ENCODE peak calls at places on chromosomes 16 and 17, in five cellular contexts. One of them, this sample, is unnamed.

GRCh38 chr17:39402890-39403605 is 1.6 kb upstream of the FBXL20 start:
- DNase-seq in H1: no peak
- DNase-seq in IMR-90: no peak
- DNase-seq in neuronal stem cell: no peak
- DNase-seq in mesendoderm: no peak
- DNase-seq in this sample: peak; percentile 47

GRCh38 chr16:68281368-68282063 is 17.2 kb downstream of the SLC7A6 start:
- DNase-seq in H1: no peak
- DNase-seq in IMR-90: no peak
- DNase-seq in neuronal stem cell: no peak
- DNase-seq in mesendoderm: no peak
- DNase-seq in this sample: no peak

GRCh38 chr17:72158895-72159885 is 38.4 kb downstream of the SOX9 start:
- DNase-seq in mesendoderm: no peak
- DNase-seq in neuronal stem cell: no peak
- DNase-seq in IMR-90: peak; percentile 44
- DNase-seq in H1: no peak
- DNase-seq in this sample: peak; percentile 20

GRCh38 chr16:50712568-50712914 is 19.1 kb downstream of the NOD2 start:
- DNase-seq in H1: no peak
- DNase-seq in mesendoderm: peak; percentile 72
- DNase-seq in IMR-90: peak; percentile 1
- DNase-seq in neuronal stem cell: no peak
- DNase-seq in this sample: no peak

GRCh38 chr17:39576187-39576586 is 31.5 kb downstream of the NEUROD2 start:
- DNase-seq in mesendoderm: peak; percentile 56
- DNase-seq in IMR-90: no peak
- DNase-seq in neuronal stem cell: no peak
- DNase-seq in H1: peak; percentile 61
- DNase-seq in this sample: peak; percentile 79

GRCh38 chr16:30893082-30893743 is 664 bp downstream of the BCL7C start:
- DNase-seq in neuronal stem cell: no peak
- DNase-seq in mesendoderm: no peak
- DNase-seq in IMR-90: no peak
- DNase-seq in H1: peak; percentile 68
- DNase-seq in this sample: no peak

GRCh38 chr16:17474572-17474971 is 3.8 kb upstream of the XYLT1 start:
- DNase-seq in mesendoderm: no peak
- DNase-seq in neuronal stem cell: no peak
- DNase-seq in IMR-90: no peak
- DNase-seq in H1: no peak
- DNase-seq in this sample: no peak

GRCh38 chr17:60170835-60171752 is 21.3 kb downstream of the CA4 start:
- DNase-seq in mesendoderm: no peak
- DNase-seq in H1: no peak
- DNase-seq in neuronal stem cell: no peak
- DNase-seq in IMR-90: peak; percentile 36
- DNase-seq in this sample: peak; percentile 43

GRCh38 chr17:77217136-77217535 is 76.4 kb downstream of the SEC14L1 start:
- DNase-seq in neuronal stem cell: no peak
- DNase-seq in IMR-90: no peak
- DNase-seq in H1: no peak
- DNase-seq in mesendoderm: no peak
- DNase-seq in this sample: no peak

GRCh38 chr16:30721606-30722005 is 22.6 kb downstream of the SRCAP start:
- DNase-seq in neuronal stem cell: no peak
- DNase-seq in IMR-90: peak; percentile 16
- DNase-seq in H1: no peak
- DNase-seq in mesendoderm: no peak
- DNase-seq in this sample: no peak

GRCh38 chr16:80570106-80570478 is 29.3 kb downstream of the DYNLRB2 start:
- DNase-seq in mesendoderm: no peak
- DNase-seq in IMR-90: peak; percentile 37
- DNase-seq in H1: no peak
- DNase-seq in neuronal stem cell: no peak
- DNase-seq in this sample: no peak

GRCh38 chr16:17134586-17134985 is 336.2 kb downstream of the XYLT1 start:
- DNase-seq in neuronal stem cell: no peak
- DNase-seq in mesendoderm: no peak
- DNase-seq in IMR-90: no peak
- DNase-seq in H1: no peak
- DNase-seq in this sample: no peak

GRCh38 chr16:81275064-81275532 is 36.6 kb downstream of the BCO1 start:
- DNase-seq in mesendoderm: no peak
- DNase-seq in neuronal stem cell: no peak
- DNase-seq in H1: no peak
- DNase-seq in IMR-90: no peak
- DNase-seq in this sample: no peak

GRCh38 chr17:44827863-44828262 is 2.2 kb downstream of the GJC1 start:
- DNase-seq in IMR-90: no peak
- DNase-seq in mesendoderm: no peak
- DNase-seq in neuronal stem cell: no peak
- DNase-seq in H1: no peak
- DNase-seq in this sample: no peak

GRCh38 chr16:50160495-50161164 is 7.5 kb downstream of the TENT4B start:
- DNase-seq in neuronal stem cell: no peak
- DNase-seq in H1: no peak
- DNase-seq in mesendoderm: no peak
- DNase-seq in IMR-90: peak; percentile 41
- DNase-seq in this sample: no peak

GRCh38 chr17:35345926-35346771 is 27.3 kb downstream of the SLFN11 start:
- DNase-seq in IMR-90: peak; percentile 53
- DNase-seq in mesendoderm: peak; percentile 84
- DNase-seq in H1: peak; percentile 64
- DNase-seq in neuronal stem cell: peak; percentile 15
- DNase-seq in this sample: peak; percentile 75

GRCh38 chr17:36485805-36486203 is 677 bp upstream of the ZNHIT3 start:
- DNase-seq in IMR-90: no peak
- DNase-seq in H1: no peak
- DNase-seq in mesendoderm: peak; percentile 47
- DNase-seq in neuronal stem cell: no peak
- DNase-seq in this sample: no peak

GRCh38 chr16:56630134-56630533 is 2.3 kb upstream of the MT1M start:
- DNase-seq in H1: no peak
- DNase-seq in mesendoderm: no peak
- DNase-seq in neuronal stem cell: no peak
- DNase-seq in IMR-90: no peak
- DNase-seq in this sample: no peak

GRCh38 chr16:11621920-11622651 is 35.4 kb upstream of the LITAF start:
- DNase-seq in H1: no peak
- DNase-seq in neuronal stem cell: no peak
- DNase-seq in IMR-90: no peak
- DNase-seq in mesendoderm: no peak
- DNase-seq in this sample: no peak

GRCh38 chr17:77728022-77728671 is 230.4 kb upstream of the TNRC6C start:
- DNase-seq in neuronal stem cell: no peak
- DNase-seq in mesendoderm: peak; percentile 71
- DNase-seq in IMR-90: no peak
- DNase-seq in H1: peak; percentile 41
- DNase-seq in this sample: peak; percentile 50

GRCh38 chr16:6918661-6919060 is 414.0 kb upstream of the RBFOX1 start:
- DNase-seq in H1: no peak
- DNase-seq in neuronal stem cell: no peak
- DNase-seq in mesendoderm: no peak
- DNase-seq in IMR-90: no peak
- DNase-seq in this sample: no peak

GRCh38 chr16:66391726-66392670 is 25.5 kb downstream of the CDH5 start:
- DNase-seq in H1: no peak
- DNase-seq in IMR-90: no peak
- DNase-seq in mesendoderm: no peak
- DNase-seq in neuronal stem cell: no peak
- DNase-seq in this sample: peak; percentile 20

GRCh38 chr16:58125781-58126335 is 3.3 kb downstream of the CFAP20 start:
- DNase-seq in mesendoderm: peak; percentile 26
- DNase-seq in neuronal stem cell: no peak
- DNase-seq in H1: no peak
- DNase-seq in IMR-90: no peak
- DNase-seq in this sample: no peak
- H3K4ac ChIP-seq in mesendoderm: no peak overlapping the region
- H3K4ac ChIP-seq in neuronal stem cell: no peak overlapping the region
- H3K4ac ChIP-seq in H1: no peak overlapping the region
- H3K4ac ChIP-seq in IMR-90: no peak overlapping the region
- H3K4ac ChIP-seq in this sample: no peak overlapping the region

DNA sequence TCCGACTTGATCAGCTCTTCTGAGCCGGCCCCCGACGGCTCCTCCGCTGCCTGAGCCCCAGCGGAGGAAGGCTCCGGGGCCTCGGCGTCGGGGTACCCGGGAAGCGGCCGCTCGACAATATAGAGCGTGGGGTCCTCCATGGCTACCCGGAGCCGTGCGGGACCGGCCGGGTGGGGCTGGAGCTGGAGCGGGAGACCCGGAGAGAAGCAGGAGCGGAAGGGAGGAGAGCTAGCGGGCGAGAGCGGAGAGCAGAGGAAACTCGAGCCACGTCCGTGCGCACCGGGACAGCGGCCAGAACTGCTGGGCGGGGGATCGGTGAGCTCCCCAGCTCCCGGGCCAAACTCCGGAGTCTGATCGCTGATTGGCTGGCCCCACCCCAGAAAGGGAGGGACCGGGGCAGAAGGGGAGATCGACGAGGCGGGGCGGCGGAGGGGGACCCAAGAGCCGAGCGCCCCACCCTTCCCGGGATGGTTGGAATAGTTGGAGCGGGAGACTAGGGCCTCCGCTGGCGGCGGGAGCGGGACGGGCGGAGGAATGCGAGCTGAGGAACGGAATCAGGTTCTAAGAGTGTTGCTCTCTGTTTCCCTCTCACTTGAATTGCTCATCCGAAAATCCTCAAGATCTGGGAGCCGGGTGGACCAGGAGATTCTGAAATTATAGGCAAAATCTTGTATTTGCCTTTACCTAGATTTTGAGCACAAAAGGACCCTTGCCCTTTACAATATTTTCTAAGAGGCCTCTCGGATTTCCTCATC is at the start of gene CAVIN1:
- DNase-seq in mesendoderm: peak; percentile 94
- DNase-seq in H1: peak; percentile 94
- DNase-seq in neuronal stem cell: peak; percentile 93
- DNase-seq in IMR-90: peak; percentile 98
- DNase-seq in this sample: peak; percentile 99
- H3K4ac ChIP-seq in mesendoderm: no peak within 1 kb of the TSS
- H3K4ac ChIP-seq in H1: peak within 1 kb of the TSS; percentile 91
- H3K4ac ChIP-seq in neuronal stem cell: no peak within 1 kb of the TSS
- H3K4ac ChIP-seq in IMR-90: peak within 1 kb of the TSS; percentile 92
- H3K4ac ChIP-seq in this sample: no peak within 1 kb of the TSS

DNA sequence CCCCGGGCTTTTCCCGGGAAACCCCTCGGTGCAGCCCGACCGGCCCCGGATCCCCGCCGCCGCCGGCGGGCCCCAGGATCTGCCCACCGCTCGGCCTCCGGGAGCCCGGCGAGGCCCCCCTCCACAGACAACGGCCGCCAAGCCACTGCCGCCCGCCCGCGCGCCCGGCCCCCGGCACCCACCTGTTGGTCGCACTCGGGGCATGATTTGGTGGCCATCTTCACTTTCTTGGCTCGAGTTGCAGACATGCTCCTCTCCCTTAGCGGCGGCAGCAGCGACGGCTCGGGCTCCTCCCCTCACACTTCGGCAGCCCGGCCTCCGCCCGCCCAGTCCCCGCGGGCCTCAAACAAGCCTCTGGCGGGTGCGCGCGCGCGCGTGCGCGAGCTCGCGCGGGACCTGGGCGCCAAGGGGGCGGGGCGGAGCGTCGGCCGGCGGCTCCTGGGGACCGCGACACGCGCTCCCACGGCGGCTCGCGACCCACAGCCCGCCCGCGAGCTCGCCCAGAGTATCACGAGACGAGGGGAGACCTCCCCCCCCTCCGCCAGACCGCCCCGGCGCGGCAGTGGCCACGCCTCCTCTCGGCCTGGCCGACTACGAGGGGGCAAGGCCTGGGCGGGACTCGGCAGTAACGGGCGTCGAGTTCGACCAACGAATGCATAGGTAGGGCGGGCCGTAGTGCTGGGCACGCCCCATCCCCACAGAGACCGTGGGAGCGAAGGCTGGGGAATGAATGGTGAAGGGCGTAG is at the start of gene C16orf87:
- DNase-seq in mesendoderm: peak; percentile 95
- DNase-seq in neuronal stem cell: peak; percentile 89
- DNase-seq in H1: peak; percentile 92
- DNase-seq in IMR-90: peak; percentile 92
- DNase-seq in this sample: peak; percentile 92
- H3K4ac ChIP-seq in mesendoderm: peak within 1 kb of the TSS; percentile 74
- H3K4ac ChIP-seq in neuronal stem cell: no peak within 1 kb of the TSS
- H3K4ac ChIP-seq in H1: no peak within 1 kb of the TSS
- H3K4ac ChIP-seq in IMR-90: peak within 1 kb of the TSS; percentile 87
- H3K4ac ChIP-seq in this sample: no peak within 1 kb of the TSS

GRCh38 chr17:50059759-50060273 is 3.9 kb downstream of the ITGA3 start:
- DNase-seq in H1: no peak
- DNase-seq in IMR-90: peak; percentile 61
- DNase-seq in neuronal stem cell: no peak
- DNase-seq in mesendoderm: no peak
- DNase-seq in this sample: no peak
- H3K4ac ChIP-seq in H1: no peak overlapping the region
- H3K4ac ChIP-seq in IMR-90: peak overlapping the region; percentile 77
- H3K4ac ChIP-seq in neuronal stem cell: no peak overlapping the region
- H3K4ac ChIP-seq in mesendoderm: no peak overlapping the region
- H3K4ac ChIP-seq in this sample: no peak overlapping the region

GRCh38 chr16:88815901-88816589 is 4.3 kb upstream of the APRT start:
- DNase-seq in neuronal stem cell: no peak
- DNase-seq in mesendoderm: no peak
- DNase-seq in IMR-90: no peak
- DNase-seq in H1: peak; percentile 91
- DNase-seq in this sample: peak; percentile 76
- H3K4ac ChIP-seq in neuronal stem cell: no peak overlapping the region
- H3K4ac ChIP-seq in mesendoderm: no peak overlapping the region
- H3K4ac ChIP-seq in IMR-90: no peak overlapping the region
- H3K4ac ChIP-seq in H1: no peak overlapping the region
- H3K4ac ChIP-seq in this sample: no peak overlapping the region

GRCh38 chr17:17494499-17495447 is 1.4 kb downstream of the RASD1 start:
- DNase-seq in IMR-90: peak; percentile 37
- DNase-seq in mesendoderm: peak; percentile 87
- DNase-seq in neuronal stem cell: peak; percentile 56
- DNase-seq in H1: peak; percentile 76
- DNase-seq in this sample: peak; percentile 82

GRCh38 chr17:17497845-17498520 is 1.8 kb upstream of the RASD1 start:
- DNase-seq in mesendoderm: no peak
- DNase-seq in neuronal stem cell: no peak
- DNase-seq in IMR-90: no peak
- DNase-seq in H1: no peak
- DNase-seq in this sample: peak; percentile 23

GRCh38 chr17:17497065-17497844 is 1.1 kb upstream of the RASD1 start:
- DNase-seq in neuronal stem cell: no peak
- DNase-seq in H1: no peak
- DNase-seq in IMR-90: no peak
- DNase-seq in mesendoderm: no peak
- DNase-seq in this sample: peak; percentile 29

GRCh38 chr17:17495448-17496188 is 577 bp downstream of the RASD1 start:
- DNase-seq in H1: peak; percentile 67
- DNase-seq in neuronal stem cell: peak; percentile 42
- DNase-seq in IMR-90: peak; percentile 4
- DNase-seq in mesendoderm: peak; percentile 37
- DNase-seq in this sample: no peak

GRCh38 chr17:17496189-17497064 is at the start of gene RASD1:
- DNase-seq in neuronal stem cell: peak; percentile 85
- DNase-seq in H1: peak; percentile 93
- DNase-seq in mesendoderm: peak; percentile 87
- DNase-seq in IMR-90: peak; percentile 81
- DNase-seq in this sample: peak; percentile 93
- H3K4ac ChIP-seq in neuronal stem cell: no peak within 1 kb of the TSS
- H3K4ac ChIP-seq in H1: peak within 1 kb of the TSS; percentile 100
- H3K4ac ChIP-seq in mesendoderm: no peak within 1 kb of the TSS
- H3K4ac ChIP-seq in IMR-90: peak within 1 kb of the TSS; percentile 2
- H3K4ac ChIP-seq in this sample: no peak within 1 kb of the TSS